ENCODE peak calls at places on chromosomes 5 and 9, in ten cellular contexts. Q, V, B, O, Z, G, U, F, J and M are unnamed samples.

GRCh38 chr5:156326718-156327259 is at the start of gene SGCD:
- DNase-seq in F (peak; percentile 91), J (peak; percentile 86), Z (no peak), G (no peak), U (peak; percentile 94), B (no peak), O (peak; percentile 39), V (no peak), Q (no peak), M (no peak)

GRCh38 chr9:115210699-115211098 is 92.7 kb upstream of the TNC start:
- DNase-seq in Z (no peak), O (no peak), F (no peak), B (no peak), U (no peak), V (no peak), J (no peak), G (no peak), Q (no peak), M (no peak)

GRCh38 chr5:145536133-145536532 is 299.0 kb downstream of the PRELID2 start:
- DNase-seq in O (no peak), F (no peak), U (no peak), B (no peak), J (no peak), Z (no peak), Q (no peak), V (no peak), G (no peak), M (no peak)

GRCh38 chr5:11719888-11720481 is 184.3 kb downstream of the CTNND2 start:
- DNase-seq in Z (peak; percentile 69), Q (no peak), F (no peak), V (peak; percentile 23), G (no peak), O (peak; percentile 50), U (no peak), J (no peak), B (no peak), M (no peak)

GRCh38 chr9:112570731-112571167 is 84.1 kb downstream of the KIAA1958 start:
- DNase-seq in U (no peak), J (no peak), V (no peak), Q (no peak), B (no peak), G (no peak), Z (no peak), O (no peak), F (no peak), M (no peak)

GRCh38 chr5:125321654-125322053 is 575.2 kb upstream of the ZNF608 start:
- DNase-seq in J (no peak), Z (no peak), V (no peak), B (no peak), F (no peak), O (no peak), Q (no peak), G (no peak), U (no peak), M (no peak)

GRCh38 chr9:117704024-117704575 is at the start of gene TLR4:
- DNase-seq in F (peak; percentile 88), O (peak; percentile 70), U (peak; percentile 80), B (no peak), Z (peak; percentile 90), Q (peak; percentile 90), V (no peak), J (peak; percentile 77), G (no peak), M (no peak)

GRCh38 chr9:34644766-34645314 is 1.6 kb upstream of the GALT start:
- DNase-seq in V (no peak), U (no peak), B (no peak), G (no peak), Z (no peak), Q (no peak), J (no peak), O (no peak), F (no peak), M (no peak)

GRCh38 chr5:9544502-9545300 is 1.2 kb downstream of the SEMA5A start:
- DNase-seq in J (peak; percentile 92), F (peak; percentile 91), O (peak; percentile 67), B (peak; percentile 48), Z (no peak), Q (peak; percentile 86), V (peak; percentile 41), G (no peak), U (peak; percentile 95), M (peak; percentile 87)

GRCh38 chr5:137808503-137809135 is 54.5 kb upstream of the HNRNPA0 start:
- DNase-seq in U (no peak), Z (no peak), J (no peak), B (no peak), F (no peak), Q (no peak), G (no peak), V (no peak), O (no peak), M (no peak)

GRCh38 chr9:27665121-27665520 is 91.8 kb upstream of the C9orf72 start:
- DNase-seq in V (no peak), F (no peak), B (no peak), U (no peak), J (no peak), G (no peak), Z (no peak), Q (no peak), O (no peak), M (no peak)

DNA sequence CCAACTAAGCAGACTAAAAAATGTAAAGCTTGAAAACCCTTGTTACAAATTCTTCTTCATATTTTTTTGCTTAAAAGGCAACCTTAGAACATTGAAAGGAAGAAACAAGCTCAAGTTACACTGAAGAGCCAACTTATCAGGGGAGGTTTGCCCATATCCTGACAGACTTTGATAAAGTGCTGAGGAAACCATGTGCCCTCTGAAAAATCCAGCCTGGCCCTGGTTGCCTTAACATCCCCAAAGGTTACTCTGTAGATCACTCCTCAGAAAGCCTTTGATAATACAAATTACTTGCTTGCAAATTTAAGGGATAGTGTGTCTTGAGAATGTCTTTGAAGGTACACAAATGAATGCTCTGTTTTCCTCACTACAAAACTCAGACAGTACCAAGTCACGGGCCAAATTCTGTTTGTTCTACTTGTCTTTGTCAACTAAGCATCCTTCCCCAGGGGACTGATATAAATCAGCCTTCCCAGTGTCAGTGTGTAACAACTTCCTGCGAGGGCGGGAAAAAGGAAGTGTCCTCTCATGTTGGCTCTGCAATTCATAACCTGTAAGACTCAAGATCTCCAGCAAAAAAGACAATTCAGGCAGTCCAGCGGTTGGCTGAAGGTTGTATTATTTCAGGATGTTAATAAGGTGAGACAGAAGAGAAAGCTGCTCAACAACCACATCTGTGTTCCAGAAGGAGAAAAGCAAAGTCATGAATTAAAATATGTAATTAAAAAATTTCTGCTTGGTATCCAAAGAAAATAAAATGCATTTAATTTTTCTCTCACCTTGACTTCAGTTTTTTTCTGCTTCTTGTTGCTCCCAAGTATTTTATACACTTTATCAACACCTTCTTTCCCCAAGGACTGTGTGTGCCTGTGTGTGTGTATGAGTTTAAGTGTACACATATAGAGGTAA is 199.9 kb downstream of the PIK3R1 start:
- DNase-seq in J (no peak), Q (no peak), B (no peak), F (no peak), V (no peak), G (no peak), Z (peak; percentile 11), O (no peak), U (no peak), M (no peak)
- H3K4me3 ChIP-seq in J (no peak overlapping the region), Q (no peak overlapping the region), B (no peak overlapping the region), F (no peak overlapping the region), V (no peak overlapping the region), G (no peak overlapping the region), Z (no peak overlapping the region), O (no peak overlapping the region), U (no peak overlapping the region), M (no peak overlapping the region)

GRCh38 chr9:83220737-83221136 is 157.8 kb upstream of the RASEF start:
- DNase-seq in F (peak; percentile 82), U (no peak), Z (no peak), G (no peak), Q (no peak), O (no peak), J (no peak), B (no peak), V (no peak), M (no peak)

GRCh38 chr9:83218411-83219090 is 155.6 kb upstream of the RASEF start:
- DNase-seq in Q (no peak), V (no peak), G (no peak), F (no peak), Z (no peak), J (no peak), B (no peak), U (no peak), O (no peak), M (no peak)

GRCh38 chr9:83219154-83219923 is 156.4 kb upstream of the RASEF start:
- DNase-seq in Z (no peak), B (no peak), O (peak; percentile 60), Q (peak; percentile 88), U (peak; percentile 88), V (no peak), J (no peak), F (peak; percentile 86), G (no peak), M (peak; percentile 74)

DNA sequence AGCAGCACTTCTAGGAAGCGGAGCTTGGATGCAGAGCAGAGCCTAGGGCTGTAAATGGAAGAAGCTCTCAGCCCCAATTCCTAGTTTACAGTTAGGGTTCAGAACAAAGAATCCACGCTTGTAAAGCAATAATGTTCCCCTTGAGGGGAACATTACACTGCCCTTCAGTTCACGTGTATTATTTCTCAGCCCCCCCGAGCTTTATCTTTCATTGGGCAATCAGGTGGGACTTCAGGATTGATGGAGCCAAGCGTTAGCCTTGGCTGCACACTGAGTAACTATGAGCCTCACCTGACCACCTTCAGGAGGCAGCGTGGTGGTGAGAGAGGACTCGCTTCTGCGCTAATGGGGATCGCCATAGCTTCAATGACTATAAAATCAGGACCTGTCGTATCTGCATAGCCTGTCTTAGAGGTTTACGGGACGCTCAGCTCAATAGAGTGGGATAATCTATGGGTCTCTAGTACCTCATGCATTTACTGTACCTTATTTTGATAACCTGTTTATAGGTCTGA is 157.0 kb upstream of the RASEF start:
- DNase-seq in V (no peak), Q (no peak), B (no peak), G (no peak), U (no peak), O (no peak), J (no peak), Z (no peak), F (no peak), M (no peak)
- H3K4me3 ChIP-seq in V (no peak overlapping the region), Q (peak overlapping the region; percentile 62), B (no peak overlapping the region), G (no peak overlapping the region), U (no peak overlapping the region), O (peak overlapping the region; percentile 62), J (peak overlapping the region; percentile 85), Z (no peak overlapping the region), F (peak overlapping the region; percentile 56), M (peak overlapping the region; percentile 74)

GRCh38 chr5:177509361-177509951 is at the start of gene DOK3:
- DNase-seq in B (no peak), F (no peak), Q (peak; percentile 93), Z (peak; percentile 82), O (no peak), U (no peak), V (no peak), J (no peak), G (no peak), M (no peak)
- H3K4me3 ChIP-seq in B (no peak within 1 kb of the TSS), F (no peak within 1 kb of the TSS), Q (peak within 1 kb of the TSS; percentile 69), Z (peak within 1 kb of the TSS; percentile 77), O (peak within 1 kb of the TSS; percentile 45), U (no peak within 1 kb of the TSS), V (no peak within 1 kb of the TSS), J (peak within 1 kb of the TSS; percentile 54), G (no peak within 1 kb of the TSS), M (peak within 1 kb of the TSS; percentile 44)

DNA sequence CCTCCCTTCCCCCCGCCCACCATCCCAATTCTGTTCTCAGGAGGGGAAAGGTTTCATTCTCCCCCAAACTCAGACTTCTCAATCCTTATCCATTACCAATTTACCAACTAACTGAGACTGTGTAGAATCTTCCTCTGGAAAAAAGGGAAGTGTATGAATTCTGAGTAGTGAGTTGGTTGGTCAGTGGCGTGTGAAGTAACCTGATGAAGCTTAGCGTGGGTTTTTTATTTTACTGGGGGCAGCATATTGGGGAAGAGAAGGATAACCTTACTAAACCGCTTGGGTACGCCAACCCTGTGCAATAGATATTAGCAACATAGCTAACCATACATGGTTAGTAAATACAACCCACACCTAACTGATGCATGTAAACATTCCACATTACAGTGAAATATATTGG is 1.1 kb upstream of the DNAJC21 start:
- DNase-seq in F (no peak), V (no peak), J (no peak), Z (peak; percentile 11), Q (no peak), B (no peak), U (no peak), O (no peak), G (no peak), M (no peak)
- H3K4me3 ChIP-seq in F (no peak overlapping the region), V (no peak overlapping the region), J (no peak overlapping the region), Z (no peak overlapping the region), Q (no peak overlapping the region), B (no peak overlapping the region), U (no peak overlapping the region), O (no peak overlapping the region), G (peak overlapping the region; percentile 87), M (no peak overlapping the region)